ENCODE peak calls at places on chromosomes 13 and 19, in five cellular contexts. E is cardiac fibroblast; Z is neural progenitor cell; T is CD4-positive, alpha-beta T cell; F is activated CD4-positive, alpha-beta memory T cell treated with anti-CD3 and anti-CD28 coated beads for 36 hours. C is an unnamed sample.

GRCh38 chr13:112133489-112134149 is 66.7 kb downstream of the SOX1 start:
- DNase-seq in T (no peak), F (no peak), E (no peak), Z (no peak), C (no peak)

GRCh38 chr13:113735194-113735593 is 23.8 kb upstream of the TMEM255B start:
- DNase-seq in E (no peak), T (no peak), F (no peak), Z (no peak), C (no peak)

GRCh38 chr13:40966298-40966697 is 52.8 kb downstream of the ELF1 start:
- DNase-seq in Z (no peak), F (no peak), E (no peak), T (no peak), C (no peak)

GRCh38 chr13:44649118-44649455 is 73.0 kb upstream of the TSC22D1 start:
- DNase-seq in Z (peak; percentile 31), T (no peak), F (peak; percentile 65), E (no peak), C (no peak)

GRCh38 chr19:42555317-42555716 is 27.0 kb upstream of the CEACAM1 start:
- DNase-seq in T (no peak), F (no peak), Z (peak; percentile 43), E (no peak), C (no peak)

GRCh38 chr13:107553838-107554237 is 661.5 kb downstream of the LIG4 start:
- DNase-seq in Z (peak; percentile 20), E (peak; percentile 8), T (no peak), F (no peak), C (peak; percentile 9)

GRCh38 chr13:112726018-112726767 is 36.4 kb downstream of the ATP11A start:
- DNase-seq in E (no peak), F (no peak), Z (no peak), T (no peak), C (no peak)

GRCh38 chr19:29873024-29873800 is 61.4 kb downstream of the CCNE1 start:
- DNase-seq in E (peak; percentile 25), T (peak; percentile 59), F (peak; percentile 73), Z (peak; percentile 86), C (no peak)

GRCh38 chr19:2750739-2751437 is 11.1 kb upstream of the SLC39A3 start:
- DNase-seq in F (no peak), E (no peak), Z (no peak), T (no peak), C (no peak)

GRCh38 chr19:46821512-46822359 is 28.9 kb downstream of the AP2S1 start:
- DNase-seq in Z (peak; percentile 16), E (no peak), T (peak; percentile 50), F (peak; percentile 81), C (no peak)

GRCh38 chr13:32585625-32586021 is 629 bp upstream of the PDS5B start:
- DNase-seq in E (no peak), Z (peak; percentile 44), T (no peak), F (peak; percentile 12), C (no peak)

C was measured in fibroblast of mammary gland.